ENCODE peak calls at places on chromosomes 7 and 10, in six cellular contexts. One of them, this sample, is unnamed.

GRCh38 chr10:69685802-69686585 is 55.9 kb downstream of the FAM241B start:
- DNase-seq in chondrocyte: peak
- DNase-seq in RWPE1: no peak
- DNase-seq in HEK293T: no peak
- DNase-seq in stimulated activated naive CD4-positive, alpha-beta T cell: no peak
- DNase-seq in cerebellar cortex: peak
- DNase-seq in this sample: no peak

GRCh38 chr7:73717991-73718405 is 1.5 kb downstream of the STX1A start:
- DNase-seq in stimulated activated naive CD4-positive, alpha-beta T cell: peak
- DNase-seq in RWPE1: peak
- DNase-seq in cerebellar cortex: no peak
- DNase-seq in chondrocyte: no peak
- DNase-seq in HEK293T: no peak
- DNase-seq in this sample: peak

GRCh38 chr7:18210382-18210781 is 182.7 kb upstream of the PRPS1L1 start:
- DNase-seq in RWPE1: no peak
- DNase-seq in chondrocyte: no peak
- DNase-seq in cerebellar cortex: no peak
- DNase-seq in HEK293T: no peak
- DNase-seq in stimulated activated naive CD4-positive, alpha-beta T cell: no peak
- DNase-seq in this sample: no peak

GRCh38 chr7:134355925-134356324 is 39.2 kb upstream of the SLC35B4 start:
- DNase-seq in RWPE1: no peak
- DNase-seq in HEK293T: no peak
- DNase-seq in chondrocyte: no peak
- DNase-seq in cerebellar cortex: peak
- DNase-seq in stimulated activated naive CD4-positive, alpha-beta T cell: no peak
- DNase-seq in this sample: no peak

GRCh38 chr7:18361756-18362155 is 133.8 kb upstream of the HDAC9 start:
- DNase-seq in stimulated activated naive CD4-positive, alpha-beta T cell: no peak
- DNase-seq in cerebellar cortex: peak
- DNase-seq in chondrocyte: no peak
- DNase-seq in RWPE1: peak
- DNase-seq in HEK293T: peak
- DNase-seq in this sample: no peak

GRCh38 chr7:3695602-3696001 is 394.6 kb downstream of the SDK1 start:
- DNase-seq in chondrocyte: no peak
- DNase-seq in stimulated activated naive CD4-positive, alpha-beta T cell: no peak
- DNase-seq in HEK293T: no peak
- DNase-seq in RWPE1: no peak
- DNase-seq in cerebellar cortex: no peak
- DNase-seq in this sample: no peak

GRCh38 chr10:76270464-76270863 is 839.0 kb downstream of the LRMDA start:
- DNase-seq in HEK293T: no peak
- DNase-seq in chondrocyte: no peak
- DNase-seq in stimulated activated naive CD4-positive, alpha-beta T cell: no peak
- DNase-seq in cerebellar cortex: no peak
- DNase-seq in RWPE1: no peak
- DNase-seq in this sample: no peak

GRCh38 chr10:49539320-49539885 is 482 bp upstream of the ERCC6 start:
- DNase-seq in HEK293T: peak
- DNase-seq in RWPE1: peak
- DNase-seq in stimulated activated naive CD4-positive, alpha-beta T cell: no peak
- DNase-seq in cerebellar cortex: peak
- DNase-seq in chondrocyte: no peak
- DNase-seq in this sample: peak

GRCh38 chr10:43371418-43371817 is at the start of gene FXYD4:
- DNase-seq in HEK293T: no peak
- DNase-seq in cerebellar cortex: no peak
- DNase-seq in chondrocyte: peak
- DNase-seq in stimulated activated naive CD4-positive, alpha-beta T cell: no peak
- DNase-seq in RWPE1: no peak
- DNase-seq in this sample: no peak

GRCh38 chr10:74058658-74059057 is 60.7 kb downstream of the VCL start:
- DNase-seq in HEK293T: no peak
- DNase-seq in cerebellar cortex: peak
- DNase-seq in RWPE1: no peak
- DNase-seq in chondrocyte: no peak
- DNase-seq in stimulated activated naive CD4-positive, alpha-beta T cell: peak
- DNase-seq in this sample: no peak

GRCh38 chr7:7764515-7765138 is 46.2 kb upstream of the RPA3 start:
- DNase-seq in chondrocyte: no peak
- DNase-seq in stimulated activated naive CD4-positive, alpha-beta T cell: peak
- DNase-seq in RWPE1: no peak
- DNase-seq in HEK293T: no peak
- DNase-seq in cerebellar cortex: no peak
- DNase-seq in this sample: no peak

GRCh38 chr7:25894002-25894901 is 257.7 kb upstream of the NFE2L3 start:
- DNase-seq in chondrocyte: no peak
- DNase-seq in stimulated activated naive CD4-positive, alpha-beta T cell: peak
- DNase-seq in cerebellar cortex: peak
- DNase-seq in HEK293T: no peak
- DNase-seq in RWPE1: peak
- DNase-seq in this sample: peak

GRCh38 chr7:105697753-105698152 is 116.5 kb upstream of the EFCAB10 start:
- DNase-seq in stimulated activated naive CD4-positive, alpha-beta T cell: no peak
- DNase-seq in HEK293T: no peak
- DNase-seq in RWPE1: no peak
- DNase-seq in chondrocyte: no peak
- DNase-seq in cerebellar cortex: no peak
- DNase-seq in this sample: no peak

GRCh38 chr7:3805151-3805550 is 504.1 kb downstream of the SDK1 start:
- DNase-seq in RWPE1: peak
- DNase-seq in stimulated activated naive CD4-positive, alpha-beta T cell: no peak
- DNase-seq in HEK293T: no peak
- DNase-seq in chondrocyte: no peak
- DNase-seq in cerebellar cortex: no peak
- DNase-seq in this sample: peak

GRCh38 chr10:129841071-129841470 is 123.0 kb downstream of the EBF3 start:
- DNase-seq in cerebellar cortex: no peak
- DNase-seq in HEK293T: no peak
- DNase-seq in chondrocyte: no peak
- DNase-seq in RWPE1: no peak
- DNase-seq in stimulated activated naive CD4-positive, alpha-beta T cell: no peak
- DNase-seq in this sample: no peak

GRCh38 chr10:110398419-110399162 is 93.9 kb upstream of the SMNDC1 start:
- DNase-seq in cerebellar cortex: no peak
- DNase-seq in HEK293T: no peak
- DNase-seq in stimulated activated naive CD4-positive, alpha-beta T cell: no peak
- DNase-seq in RWPE1: peak
- DNase-seq in chondrocyte: no peak
- DNase-seq in this sample: peak

GRCh38 chr10:100969175-100970075 is at the start of gene SEMA4G:
- DNase-seq in stimulated activated naive CD4-positive, alpha-beta T cell: peak
- DNase-seq in cerebellar cortex: peak
- DNase-seq in HEK293T: peak
- DNase-seq in RWPE1: peak
- DNase-seq in chondrocyte: peak
- DNase-seq in this sample: no peak

GRCh38 chr10:110171032-110171431 is 36.4 kb upstream of the MXI1 start:
- DNase-seq in HEK293T: no peak
- DNase-seq in cerebellar cortex: no peak
- DNase-seq in chondrocyte: no peak
- DNase-seq in RWPE1: peak
- DNase-seq in stimulated activated naive CD4-positive, alpha-beta T cell: no peak
- DNase-seq in this sample: peak

GRCh38 chr7:93873998-93874574 is 16.5 kb downstream of the TFPI2 start:
- DNase-seq in cerebellar cortex: no peak
- DNase-seq in RWPE1: no peak
- DNase-seq in chondrocyte: no peak
- DNase-seq in stimulated activated naive CD4-positive, alpha-beta T cell: no peak
- DNase-seq in HEK293T: no peak
- DNase-seq in this sample: no peak

GRCh38 chr7:19713676-19714075 is 4.8 kb upstream of the POLR1F start:
- DNase-seq in chondrocyte: no peak
- DNase-seq in stimulated activated naive CD4-positive, alpha-beta T cell: peak
- DNase-seq in RWPE1: peak
- DNase-seq in HEK293T: peak
- DNase-seq in cerebellar cortex: peak
- DNase-seq in this sample: peak

GRCh38 chr10:20953120-20953519 is 56.0 kb upstream of the NEBL start:
- DNase-seq in HEK293T: no peak
- DNase-seq in RWPE1: no peak
- DNase-seq in stimulated activated naive CD4-positive, alpha-beta T cell: no peak
- DNase-seq in chondrocyte: no peak
- DNase-seq in cerebellar cortex: no peak
- DNase-seq in this sample: no peak

GRCh38 chr7:157549612-157550299 is 213.0 kb downstream of the DNAJB6 start:
- DNase-seq in HEK293T: no peak
- DNase-seq in RWPE1: no peak
- DNase-seq in chondrocyte: peak
- DNase-seq in stimulated activated naive CD4-positive, alpha-beta T cell: no peak
- DNase-seq in cerebellar cortex: no peak
- DNase-seq in this sample: no peak

This sample was measured in foreskin keratinocyte.